ENCODE peak calls at places on chromosomes 3 and 15, in ten cellular contexts. F, N, C, B, D, R, E, Q, Y and H are unnamed samples. For H3K4me1, the result is how much of the 10 kb centered on the place peaks cover.

GRCh38 chr15:78619022-78619950 is 1.5 kb downstream of the CHRNA3 start:
- DNase-seq in F (no peak), N (peak), C (no peak), B (no peak), D (no peak), R (no peak), E (no peak), Q (no peak), Y (no peak), H (no peak)

GRCh38 chr3:172666873-172667694 is 43.8 kb downstream of the NCEH1 start:
- DNase-seq in F (peak), N (peak), C (peak), B (peak), D (peak), R (peak), E (peak), Q (peak), Y (peak), H (peak)

GRCh38 chr15:57541805-57542504 is 49.7 kb upstream of the MYZAP start:
- DNase-seq in F (peak), N (peak), C (no peak), B (peak), D (no peak), R (peak), E (peak), Q (peak), Y (peak), H (peak)

GRCh38 chr15:28260722-28261121 is 61.3 kb downstream of the HERC2 start:
- DNase-seq in F (no peak), N (peak), C (no peak), B (no peak), D (no peak), R (no peak), E (no peak), Q (no peak), Y (no peak), H (no peak)

GRCh38 chr15:28165791-28166190 is 66.7 kb upstream of the OCA2 start:
- DNase-seq in F (no peak), N (no peak), C (no peak), B (peak), D (no peak), R (no peak), E (no peak), Q (no peak), Y (no peak), H (no peak)

GRCh38 chr3:33331414-33331813 is 54.2 kb downstream of the FBXL2 start:
- DNase-seq in F (no peak), N (no peak), C (no peak), B (peak), D (no peak), R (no peak), E (no peak), Q (no peak), Y (no peak), H (no peak)

GRCh38 chr15:84586641-84587160 is 14.1 kb upstream of the ZSCAN2 start:
- DNase-seq in F (no peak), N (no peak), C (no peak), B (no peak), D (no peak), R (no peak), E (no peak), Q (no peak), Y (no peak), H (peak)

GRCh38 chr3:172096881-172097420 is 57.6 kb downstream of the FNDC3B start:
- DNase-seq in F (no peak), N (no peak), C (no peak), B (peak), D (peak), R (no peak), E (no peak), Q (no peak), Y (peak), H (peak)

GRCh38 chr3:58628823-58629562 is 37.6 kb downstream of the FAM3D start:
- DNase-seq in F (no peak), N (no peak), C (no peak), B (peak), D (no peak), R (no peak), E (peak), Q (no peak), Y (peak), H (no peak)

GRCh38 chr3:18544135-18544534 is 119.0 kb upstream of the SATB1 start:
- DNase-seq in F (no peak), N (no peak), C (no peak), B (no peak), D (no peak), R (no peak), E (no peak), Q (no peak), Y (no peak), H (no peak)

GRCh38 chr3:90016492-90017065 is 909.2 kb downstream of the EPHA3 start:
- DNase-seq in F (no peak), N (no peak), C (no peak), B (peak), D (peak), R (no peak), E (no peak), Q (no peak), Y (no peak), H (no peak)

GRCh38 chr3:41450416-41451231 is 251.3 kb downstream of the CTNNB1 start:
- DNase-seq in F (peak), N (peak), C (no peak), B (no peak), D (no peak), R (no peak), E (peak), Q (no peak), Y (no peak), H (no peak)

DNA sequence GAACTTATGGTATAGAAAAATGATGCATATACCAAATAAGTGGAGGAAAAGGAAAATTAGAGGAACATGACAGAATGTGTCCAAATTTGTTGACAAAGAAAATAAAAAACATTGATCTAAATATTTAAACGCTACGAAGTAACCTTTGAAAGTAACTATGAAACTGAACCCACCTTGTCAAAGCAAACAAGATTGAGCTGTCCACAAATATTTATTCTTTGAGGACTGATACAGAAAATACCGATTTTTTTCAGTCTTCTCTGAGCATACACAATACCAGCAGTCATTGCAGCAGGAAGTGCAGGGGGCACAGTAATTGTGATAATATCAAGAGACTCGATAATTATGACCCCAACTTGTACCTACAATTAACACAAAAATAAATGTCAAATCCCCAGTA is 40.0 kb downstream of the ATP13A3 start:
- DNase-seq in F (no peak), N (no peak), C (no peak), B (no peak), D (no peak), R (no peak), E (no peak), Q (no peak), Y (peak), H (no peak)
- H3K4me3 ChIP-seq in F (no peak), N (no peak), C (no peak), B (no peak), D (no peak), R (no peak), E (no peak), Q (no peak), Y (no peak), H (no peak)

GRCh38 chr15:99721104-99721778 is 12.0 kb downstream of the LYSMD4 start:
- DNase-seq in F (no peak), N (no peak), C (no peak), B (no peak), D (no peak), R (no peak), E (no peak), Q (no peak), Y (peak), H (no peak)

GRCh38 chr15:99718421-99718820 is 14.8 kb downstream of the LYSMD4 start:
- DNase-seq in F (no peak), N (no peak), C (no peak), B (no peak), D (no peak), R (no peak), E (no peak), Q (no peak), Y (no peak), H (no peak)

GRCh38 chr15:99720533-99720932 is 12.7 kb downstream of the LYSMD4 start:
- DNase-seq in F (no peak), N (no peak), C (no peak), B (no peak), D (no peak), R (no peak), E (no peak), Q (no peak), Y (no peak), H (no peak)

GRCh38 chr15:99717129-99718024 is 15.9 kb downstream of the LYSMD4 start:
- DNase-seq in F (no peak), N (no peak), C (no peak), B (no peak), D (no peak), R (no peak), E (no peak), Q (no peak), Y (no peak), H (no peak)

GRCh38 chr15:99719096-99719541 is 14.1 kb downstream of the LYSMD4 start:
- DNase-seq in F (no peak), N (no peak), C (no peak), B (no peak), D (no peak), R (no peak), E (no peak), Q (no peak), Y (no peak), H (no peak)
- H3K4me1 ChIP-seq in F (under half), N (under half), C (under half), B (under half), D (under half), R (under half), E (under half), Q (under half), Y (under half), H (under half)

DNA sequence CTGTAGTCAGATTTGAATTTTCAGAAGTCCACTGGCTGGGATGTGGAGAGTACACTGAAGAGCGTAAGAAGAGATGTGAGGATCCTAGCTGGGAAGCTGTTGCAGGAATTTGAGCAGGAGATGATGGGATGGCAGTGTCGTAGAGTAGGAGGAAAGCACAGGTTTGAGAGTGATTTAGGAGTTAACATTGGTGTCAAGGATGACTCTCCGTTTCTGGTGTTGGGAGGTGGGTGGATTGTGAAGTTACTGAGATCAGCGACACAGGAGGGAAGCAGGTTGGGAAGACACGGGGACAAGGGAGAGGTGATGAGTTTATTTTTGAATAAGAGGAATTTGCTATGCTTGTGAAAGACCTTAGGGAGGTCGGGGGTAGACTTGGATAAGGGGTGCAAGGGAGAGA is 434.2 kb upstream of the TPM1 start:
- DNase-seq in F (no peak), N (no peak), C (no peak), B (no peak), D (no peak), R (no peak), E (no peak), Q (no peak), Y (no peak), H (no peak)
- H3K4me3 ChIP-seq in F (no peak), N (no peak), C (no peak), B (no peak), D (no peak), R (no peak), E (no peak), Q (no peak), Y (no peak), H (no peak)

GRCh38 chr15:59398220-59398619 is 25.5 kb upstream of the MYO1E start:
- DNase-seq in F (no peak), N (no peak), C (no peak), B (no peak), D (no peak), R (no peak), E (no peak), Q (no peak), Y (no peak), H (no peak)

GRCh38 chr15:59396660-59397059 is 24.0 kb upstream of the MYO1E start:
- DNase-seq in F (no peak), N (no peak), C (no peak), B (no peak), D (no peak), R (no peak), E (no peak), Q (no peak), Y (no peak), H (no peak)

GRCh38 chr15:59394166-59394661 is 21.5 kb upstream of the MYO1E start:
- DNase-seq in F (no peak), N (no peak), C (no peak), B (no peak), D (no peak), R (no peak), E (no peak), Q (no peak), Y (no peak), H (no peak)

GRCh38 chr15:59399465-59400102 is 26.9 kb upstream of the MYO1E start:
- DNase-seq in F (no peak), N (no peak), C (no peak), B (no peak), D (no peak), R (no peak), E (no peak), Q (no peak), Y (no peak), H (no peak)

GRCh38 chr15:59396211-59396610 is 23.5 kb upstream of the MYO1E start:
- DNase-seq in F (no peak), N (no peak), C (no peak), B (no peak), D (no peak), R (no peak), E (no peak), Q (no peak), Y (no peak), H (no peak)
- H3K4me1 ChIP-seq in F (under half), N (under half), C (under half), B (under half), D (under half), R (under half), E (under half), Q (under half), Y (under half), H (under half)